ENCODE peak calls at places on chromosomes 13 and 19, in ten cellular contexts. C is BE2C, P is osteocyte, E is Panc1, A is lower leg skin, X is Peyer's patch, Y is dorsolateral prefrontal cortex, M is AG10803, G is fibroblast of pulmonary artery, S is astrocyte. O is an unnamed sample.
A peak's percentile ranks its signal among the peaks of the same experiment; 100 is the strongest.

GRCh38 chr19:9161427-9161826 is 17.4 kb upstream of the OR7D2 start:
- DNase-seq in P (no peak), M (no peak), E (no peak), A (no peak), C (no peak), Y (no peak), S (no peak), X (no peak), G (no peak), O (no peak)

GRCh38 chr19:3547767-3548282 is 8.9 kb downstream of the TEKTIP1 start:
- DNase-seq in S (no peak), A (no peak), P (no peak), M (no peak), E (no peak), Y (no peak), G (no peak), C (no peak), X (no peak), O (no peak)

GRCh38 chr13:40980466-40980865 is 38.6 kb downstream of the ELF1 start:
- DNase-seq in Y (no peak), M (no peak), P (no peak), C (no peak), E (no peak), X (no peak), A (no peak), G (no peak), S (no peak), O (no peak)

GRCh38 chr19:3094638-3095374 is 644 bp downstream of the GNA11 start:
- DNase-seq in G (peak; percentile 17), M (peak; percentile 28), E (no peak), S (no peak), X (no peak), Y (no peak), A (no peak), C (no peak), P (peak; percentile 85), O (peak; percentile 11)

GRCh38 chr13:90968510-90968909 is 379.0 kb upstream of the MIR17HG start:
- DNase-seq in P (no peak), C (peak; percentile 48), X (no peak), Y (no peak), M (no peak), E (no peak), G (peak; percentile 10), S (no peak), A (no peak), O (no peak)

GRCh38 chr19:6204212-6204611 is 68.7 kb downstream of the ACSBG2 start:
- DNase-seq in A (peak; percentile 70), C (no peak), S (no peak), P (no peak), M (peak; percentile 48), G (peak; percentile 45), X (no peak), E (no peak), Y (no peak), O (no peak)

GRCh38 chr13:101757446-101758039 is 305.1 kb downstream of the ITGBL1 start:
- DNase-seq in C (no peak), E (peak; percentile 13), X (no peak), S (peak; percentile 14), P (no peak), A (no peak), M (peak; percentile 61), Y (no peak), G (peak; percentile 47), O (peak; percentile 16)

GRCh38 chr19:46466536-46467199 is 4.7 kb downstream of the PNMA8A start:
- DNase-seq in A (no peak), X (no peak), P (no peak), S (peak; percentile 88), M (peak; percentile 82), G (peak; percentile 84), Y (no peak), C (no peak), E (no peak), O (peak; percentile 78)

GRCh38 chr19:18029617-18030338 is 21.8 kb downstream of the ARRDC2 start:
- DNase-seq in A (no peak), Y (no peak), M (peak; percentile 56), P (no peak), E (no peak), G (peak; percentile 36), C (peak; percentile 85), S (no peak), X (no peak), O (peak; percentile 28)

GRCh38 chr19:10290876-10291553 is 1.3 kb downstream of the ICAM5 start:
- DNase-seq in X (peak; percentile 51), E (no peak), M (peak; percentile 41), C (no peak), Y (no peak), P (peak; percentile 83), S (no peak), A (no peak), G (no peak), O (peak; percentile 52)

GRCh38 chr19:33290956-33291622 is 11.2 kb downstream of the CEBPA start:
- DNase-seq in G (no peak), P (no peak), C (no peak), M (no peak), Y (no peak), A (no peak), S (no peak), X (no peak), E (no peak), O (no peak)

GRCh38 chr13:34462843-34463242 is 479.2 kb upstream of the NBEA start:
- DNase-seq in X (no peak), S (peak; percentile 86), Y (no peak), P (no peak), G (peak; percentile 64), C (no peak), E (no peak), A (no peak), M (peak; percentile 64), O (peak; percentile 75)

GRCh38 chr13:113017506-113018215 is 48.6 kb downstream of the MCF2L start:
- DNase-seq in C (no peak), Y (no peak), G (no peak), M (no peak), X (no peak), S (no peak), A (no peak), P (no peak), E (no peak), O (no peak)

GRCh38 chr13:43293008-43293407 is 269.6 kb downstream of the DNAJC15 start:
- DNase-seq in S (no peak), X (no peak), Y (no peak), G (no peak), M (no peak), A (no peak), C (no peak), E (no peak), P (no peak), O (no peak)

GRCh38 chr13:83452292-83452950 is 429.9 kb downstream of the SLITRK1 start:
- DNase-seq in M (no peak), G (no peak), C (peak; percentile 7), X (no peak), A (no peak), P (no peak), S (no peak), Y (no peak), E (no peak), O (no peak)

GRCh38 chr13:81017525-81018152 is 676.7 kb upstream of the SPRY2 start:
- DNase-seq in Y (no peak), E (no peak), G (peak; percentile 81), M (peak; percentile 34), A (no peak), S (peak; percentile 13), C (no peak), P (no peak), X (no peak), O (peak; percentile 30)

GRCh38 chr19:50518091-50519005 is 4.6 kb upstream of the ASPDH start:
- DNase-seq in E (no peak), X (no peak), G (no peak), Y (no peak), A (no peak), C (no peak), P (no peak), M (no peak), S (no peak), O (no peak)
- TF ChIP-seq CTCF in E (no peak), X (no peak), G (no peak), Y (peak; percentile 13), A (no peak), C (no peak), P (no peak), M (no peak), S (no peak), O (peak; percentile 60)

GRCh38 chr19:28980236-28980868 is 232.6 kb downstream of the UQCRFS1 start:
- DNase-seq in G (peak; percentile 42), Y (no peak), S (no peak), A (no peak), X (no peak), E (no peak), P (no peak), M (peak; percentile 61), C (no peak), O (peak; percentile 71)
- TF ChIP-seq CTCF in G (peak; percentile 51), Y (no peak), S (no peak), A (no peak), X (no peak), E (no peak), P (peak; percentile 40), M (peak; percentile 77), C (no peak), O (peak; percentile 79)

DNA sequence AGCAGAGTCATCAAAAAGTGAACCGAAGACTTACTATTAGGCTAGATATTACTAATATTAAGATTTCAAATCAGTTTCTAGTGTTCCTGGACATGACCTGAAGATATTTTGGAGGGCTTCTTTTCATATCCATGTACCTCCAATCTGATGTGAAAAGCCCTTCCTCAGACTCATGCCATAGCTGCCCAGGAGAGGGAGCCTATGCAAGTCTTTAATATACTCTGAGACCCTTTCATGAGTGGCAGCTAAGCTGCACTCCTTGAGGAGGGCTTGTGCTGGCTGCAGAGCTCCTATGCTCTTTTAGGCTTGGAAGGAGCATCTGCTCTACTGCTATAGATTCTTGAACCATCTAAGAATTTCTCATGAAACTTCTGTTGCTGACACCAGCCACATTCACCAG is 715.3 kb downstream of the OLFM4 start:
- DNase-seq in Y (no peak), M (no peak), P (no peak), G (no peak), X (no peak), A (no peak), S (no peak), E (no peak), C (no peak), O (no peak)
- TF ChIP-seq CTCF in Y (no peak), M (no peak), P (no peak), G (no peak), X (no peak), A (no peak), S (no peak), E (no peak), C (no peak), O (no peak)

DNA sequence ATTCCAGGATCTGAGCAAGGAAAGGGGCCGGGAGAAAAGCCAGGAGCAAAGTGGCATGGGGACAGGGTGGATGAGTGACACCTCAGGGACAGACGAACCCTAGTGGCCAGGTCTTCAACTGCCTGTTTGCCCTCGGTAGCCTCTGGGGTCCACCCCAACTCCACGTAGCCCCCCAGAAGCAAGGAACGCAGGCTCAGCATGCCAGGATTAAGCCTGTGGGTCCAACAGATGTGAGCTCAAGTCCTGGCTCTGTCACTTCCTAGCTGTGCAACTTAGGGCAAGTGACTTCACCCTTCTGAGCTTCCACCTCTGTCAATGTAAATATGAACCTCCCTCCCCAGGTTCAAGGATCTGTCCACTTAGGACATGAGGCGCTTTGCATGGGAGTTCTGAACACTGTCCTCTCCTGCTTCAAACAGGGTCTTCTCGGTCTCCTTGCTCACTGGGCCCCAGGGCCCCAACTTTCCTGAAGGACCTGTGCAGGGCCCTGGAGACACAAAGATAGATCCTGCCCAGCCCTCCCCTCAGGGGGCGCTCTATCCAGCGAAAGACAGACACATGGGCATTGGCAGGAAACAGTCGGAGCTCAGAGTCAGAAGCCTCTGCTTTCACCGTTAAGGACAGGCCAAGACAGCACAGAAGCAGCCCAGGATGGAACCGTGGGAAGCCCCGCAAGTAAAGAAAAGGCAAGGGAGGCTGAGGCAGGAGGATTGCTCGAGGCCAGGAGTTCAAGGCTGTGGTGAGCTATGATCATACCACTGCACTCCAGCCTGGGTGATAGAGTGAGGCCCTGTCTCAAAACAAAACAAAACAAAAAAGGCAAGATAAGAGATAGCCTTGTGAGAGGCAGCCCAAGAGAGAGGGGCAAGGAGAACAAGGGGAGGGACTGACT is 13.2 kb downstream of the SYDE1 start:
- DNase-seq in M (no peak), P (no peak), G (no peak), S (no peak), A (no peak), C (no peak), X (no peak), Y (no peak), E (no peak), O (no peak)
- TF ChIP-seq CTCF in M (no peak), P (no peak), G (no peak), S (no peak), A (no peak), C (no peak), X (no peak), Y (no peak), E (no peak), O (peak; percentile 27)

O was measured in HFFc6.